ENCODE peak calls at places on chromosomes 5 and 9, in five cellular contexts. E, A, X, Z and R are unnamed samples.

GRCh38 chr9:91882628-91883027 is 67.4 kb downstream of the ROR2 start:
- DNase-seq in E (no peak), Z (no peak), X (no peak), A (no peak), R (no peak)

GRCh38 chr5:142869883-142870282 is 99.7 kb downstream of the ARHGAP26 start:
- DNase-seq in E (no peak), X (peak; percentile 50), A (no peak), Z (no peak), R (no peak)

GRCh38 chr5:124628721-124629596 is 117.5 kb downstream of the ZNF608 start:
- DNase-seq in E (no peak), X (no peak), A (no peak), Z (no peak), R (no peak)

GRCh38 chr9:33133186-33133585 is 34.0 kb downstream of the B4GALT1 start:
- DNase-seq in Z (peak; percentile 45), X (no peak), A (no peak), E (no peak), R (no peak)

GRCh38 chr9:135804588-135805421 is 102.5 kb downstream of the CAMSAP1 start:
- DNase-seq in E (no peak), X (no peak), A (peak; percentile 44), Z (no peak), R (no peak)

GRCh38 chr5:31581498-31582099 is 49.5 kb downstream of the C5orf22 start:
- DNase-seq in Z (no peak), X (no peak), A (peak; percentile 39), E (no peak), R (no peak)

GRCh38 chr5:15936505-15937245 is 242.9 kb downstream of the MARCHF11 start:
- DNase-seq in A (no peak), Z (no peak), X (peak; percentile 19), E (no peak), R (no peak)

GRCh38 chr5:155794801-155795200 is 532.2 kb upstream of the SGCD start:
- DNase-seq in X (no peak), A (no peak), E (no peak), Z (no peak), R (no peak)

GRCh38 chr5:97528941-97529340 is 345.9 kb upstream of the RIOK2 start:
- DNase-seq in A (no peak), E (no peak), X (no peak), Z (no peak), R (no peak)

GRCh38 chr9:7656648-7657047 is 142.9 kb downstream of the DMAC1 start:
- DNase-seq in Z (no peak), E (peak; percentile 21), A (no peak), X (no peak), R (no peak)

GRCh38 chr5:102747386-102748166 is 7.5 kb upstream of the PAM start:
- DNase-seq in A (no peak), X (no peak), E (no peak), Z (no peak), R (no peak)

GRCh38 chr9:68651280-68651893 is 53.7 kb upstream of the PIP5K1B start:
- DNase-seq in X (no peak), Z (no peak), E (no peak), A (no peak), R (no peak)

GRCh38 chr9:114319147-114319546 is 3.8 kb upstream of the ORM1 start:
- DNase-seq in Z (peak; percentile 24), X (no peak), A (no peak), E (no peak), R (no peak)

GRCh38 chr9:98312365-98312764 is 56.9 kb upstream of the TBC1D2 start:
- DNase-seq in A (no peak), Z (no peak), E (no peak), X (no peak), R (no peak)

GRCh38 chr5:36150676-36151433 is 832 bp downstream of the LMBRD2 start:
- DNase-seq in A (peak; percentile 57), Z (no peak), E (no peak), X (peak; percentile 31), R (peak; percentile 16)

GRCh38 chr5:96150007-96150406 is 188.4 kb upstream of the ELL2 start:
- DNase-seq in E (no peak), X (no peak), A (no peak), Z (no peak), R (no peak)

GRCh38 chr9:83920469-83920941 is 727 bp downstream of the KIF27 start:
- DNase-seq in Z (no peak), E (peak; percentile 55), X (no peak), A (peak; percentile 11), R (no peak)

GRCh38 chr9:77162366-77162765 is 15.0 kb upstream of the VPS13A start:
- DNase-seq in X (no peak), A (no peak), Z (no peak), E (no peak), R (no peak)
- TF ChIP-seq CTCF in X (no peak), A (no peak), Z (no peak), E (no peak), R (no peak)

GRCh38 chr5:51381801-51382507 is 1.3 kb upstream of the ISL1 start:
- DNase-seq in E (no peak), Z (no peak), A (peak; percentile 26), X (no peak), R (no peak)
- H3K27me3 ChIP-seq in E (peaks cover 99% of the 10 kb centered on the region), Z (peaks cover 98% of the 10 kb centered on the region), A (no peaks in the 10 kb centered on the region), X (peaks cover 2% of the 10 kb centered on the region), R (peaks cover 92% of the 10 kb centered on the region)

DNA sequence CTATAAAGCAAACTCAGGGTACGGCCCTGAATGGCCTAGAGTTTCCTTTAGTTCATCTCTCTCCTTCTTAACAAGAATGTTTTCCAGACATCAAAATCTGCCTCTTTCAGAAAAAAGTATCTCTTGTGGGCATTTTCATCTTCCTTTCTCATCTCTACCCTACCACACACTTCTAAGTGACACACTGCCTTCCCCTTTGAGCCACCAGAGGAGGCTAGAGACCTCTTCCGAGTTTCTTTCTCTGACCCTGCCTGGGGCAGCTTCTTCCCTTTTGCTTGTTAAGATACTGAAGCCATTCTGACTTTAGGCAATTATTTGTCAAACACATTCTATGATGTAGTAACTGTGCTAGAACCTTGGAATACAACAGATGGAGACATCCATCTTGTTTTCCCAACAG is 8.7 kb upstream of the SV2C start:
- DNase-seq in A (peak; percentile 36), E (no peak), X (no peak), Z (no peak), R (no peak)
- TF ChIP-seq CTCF in A (peak; percentile 48), E (peak; percentile 27), X (no peak), Z (peak; percentile 43), R (peak; percentile 41)

DNA sequence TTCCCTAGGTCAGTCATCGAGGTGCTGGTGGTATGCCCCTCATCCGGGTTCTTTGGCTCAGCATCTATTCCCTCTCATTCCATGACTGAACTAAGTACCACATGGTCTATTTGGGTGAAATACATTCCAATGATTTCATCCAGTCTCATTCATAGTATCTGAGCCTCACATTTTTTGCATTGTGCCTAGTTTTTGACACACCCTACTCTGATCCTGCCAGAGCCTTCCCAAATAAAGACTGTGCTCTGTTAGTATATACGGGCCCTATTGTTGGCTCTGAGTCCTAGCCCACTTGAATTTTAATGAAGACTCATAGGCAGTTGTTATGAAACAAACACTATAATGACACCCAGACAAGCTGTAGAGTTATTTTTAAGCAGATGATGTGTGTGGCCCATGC is 740.7 kb downstream of the CETN3 start:
- DNase-seq in A (no peak), E (no peak), Z (no peak), X (no peak), R (no peak)
- H3K27me3 ChIP-seq in A (no peaks in the 10 kb centered on the region), E (no peaks in the 10 kb centered on the region), Z (no peaks in the 10 kb centered on the region), X (no peaks in the 10 kb centered on the region), R (no peaks in the 10 kb centered on the region)

GRCh38 chr9:2014696-2015580 is at the start of gene SMARCA2:
- DNase-seq in Z (peak; percentile 97), A (peak; percentile 94), X (peak; percentile 96), E (peak; percentile 97), R (peak; percentile 94)

GRCh38 chr9:2014148-2014547 is 999 bp upstream of the SMARCA2 start:
- DNase-seq in A (peak; percentile 20), X (no peak), E (no peak), Z (no peak), R (no peak)

GRCh38 chr9:2012347-2012746 is 2.8 kb upstream of the SMARCA2 start:
- DNase-seq in Z (no peak), E (no peak), A (no peak), X (no peak), R (no peak)

GRCh38 chr9:2015581-2016410 is 649 bp downstream of the SMARCA2 start:
- DNase-seq in E (peak; percentile 48), X (peak; percentile 71), Z (peak; percentile 85), A (peak; percentile 71), R (peak; percentile 33)

GRCh38 chr9:2013688-2014087 is 1.5 kb upstream of the SMARCA2 start:
- DNase-seq in A (no peak), E (no peak), Z (no peak), X (no peak), R (no peak)
- TF ChIP-seq CTCF in A (no peak), E (no peak), Z (no peak), X (no peak), R (no peak)

GRCh38 chr5:176855598-176855997 is 43.5 kb downstream of the HK3 start:
- DNase-seq in Z (no peak), X (no peak), E (no peak), A (no peak), R (no peak)
- H3K27me3 ChIP-seq in Z (peaks cover 63% of the 10 kb centered on the region), X (no peaks in the 10 kb centered on the region), E (peaks cover 52% of the 10 kb centered on the region), A (no peaks in the 10 kb centered on the region), R (peaks cover 5% of the 10 kb centered on the region)

GRCh38 chr9:133050781-133051180 is 11.0 kb upstream of the CEL start:
- DNase-seq in X (peak; percentile 91), E (no peak), Z (no peak), A (no peak), R (no peak)

GRCh38 chr9:133050142-133050541 is 11.6 kb upstream of the CEL start:
- DNase-seq in X (peak; percentile 45), Z (no peak), A (no peak), E (no peak), R (no peak)

GRCh38 chr9:133049043-133049442 is 12.7 kb upstream of the CEL start:
- DNase-seq in Z (no peak), E (no peak), X (no peak), A (no peak), R (no peak)

GRCh38 chr9:133046900-133047295 is 14.9 kb upstream of the CEL start:
- DNase-seq in E (no peak), X (no peak), Z (no peak), A (no peak), R (no peak)

DNA sequence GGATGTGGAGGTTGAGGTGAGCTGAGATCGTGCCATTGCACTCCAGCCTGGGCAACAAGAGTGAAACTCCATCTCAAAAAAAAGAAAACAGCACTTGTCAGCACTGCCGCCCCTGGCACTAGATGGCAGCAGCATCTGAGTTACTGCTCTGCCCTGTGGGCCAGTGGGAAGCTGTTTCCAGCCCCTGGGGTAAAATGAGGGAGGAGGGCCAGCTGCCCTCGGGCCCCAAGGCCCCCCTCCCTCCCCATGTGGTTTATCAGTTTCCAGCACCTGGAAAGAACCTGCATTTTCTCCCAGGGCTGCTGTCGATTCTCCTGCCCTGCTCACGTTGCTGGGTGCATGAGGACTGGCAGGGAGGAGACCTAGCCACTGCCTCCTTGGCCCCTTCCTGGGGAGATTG is 13.2 kb upstream of the CEL start:
- DNase-seq in E (no peak), Z (no peak), X (peak; percentile 93), A (peak; percentile 58), R (no peak)
- TF ChIP-seq CTCF in E (no peak), Z (peak; percentile 13), X (peak; percentile 44), A (peak; percentile 35), R (peak; percentile 22)

GRCh38 chr5:174173766-174174165 is 128.3 kb downstream of the NSG2 start:
- DNase-seq in E (no peak), A (no peak), X (no peak), Z (peak; percentile 43), R (no peak)
- H3K27me3 ChIP-seq in E (no peaks in the 10 kb centered on the region), A (no peaks in the 10 kb centered on the region), X (no peaks in the 10 kb centered on the region), Z (peaks cover 10% of the 10 kb centered on the region), R (no peaks in the 10 kb centered on the region)